ENCODE peak calls at places on chromosomes 6 and 20, in seven cellular contexts. Z is stimulated activated CD8-positive, alpha-beta memory T cell treated with anti-CD3 and anti-CD28 coated beads, Interleukin-12 subunit alpha, Interleukin-12 subunit beta, amount 100 ng/mL, for 4 hours; W is right cardiac atrium; Y is hepatocyte; N is AG04450; M is stimulated activated CD4-positive, alpha-beta T cell treated with anti-CD3 and anti-CD28 coated beads, Interleukin-1b, Interleukin-23, amount 100 ng/mL, for 48 hours; H is heart right ventricle. B is an unnamed sample.

GRCh38 chr20:36447101-36447500 is 94.2 kb upstream of the MYL9 start:
- DNase-seq in Z (no peak), W (no peak), Y (peak), H (no peak), N (no peak), M (no peak), B (no peak)

GRCh38 chr6:150006961-150007464 is 18.3 kb downstream of the RAET1L start:
- DNase-seq in H (no peak), N (no peak), W (no peak), Z (no peak), M (peak), Y (peak), B (no peak)

GRCh38 chr20:48673485-48673884 is 154.3 kb downstream of the PREX1 start:
- DNase-seq in W (no peak), Y (no peak), H (no peak), M (no peak), N (no peak), Z (no peak), B (no peak)

GRCh38 chr6:40953486-40953885 is 85.5 kb downstream of the UNC5CL start:
- DNase-seq in N (no peak), Z (no peak), Y (no peak), H (no peak), W (no peak), M (no peak), B (no peak)

GRCh38 chr20:36786663-36787062 is 13.1 kb upstream of the DSN1 start:
- DNase-seq in H (no peak), N (no peak), Z (no peak), W (no peak), Y (no peak), M (no peak), B (no peak)

GRCh38 chr6:112330071-112330876 is 16.9 kb upstream of the RFPL4B start:
- DNase-seq in W (no peak), N (no peak), Z (no peak), M (no peak), Y (no peak), H (no peak), B (no peak)

GRCh38 chr20:23298926-23299672 is 51.5 kb upstream of the NXT1 start:
- DNase-seq in H (no peak), Y (no peak), W (no peak), N (no peak), Z (no peak), M (no peak), B (no peak)

GRCh38 chr6:63964347-63964746 is 328.7 kb downstream of the PHF3 start:
- DNase-seq in M (no peak), Y (no peak), H (no peak), Z (no peak), N (no peak), W (no peak), B (no peak)

GRCh38 chr20:39853664-39854063 is 835.4 kb downstream of the MAFB start:
- DNase-seq in W (no peak), N (peak), Y (no peak), M (no peak), H (no peak), Z (no peak), B (peak)

GRCh38 chr6:106134906-106135634 is 48.9 kb downstream of the PRDM1 start:
- DNase-seq in H (no peak), Y (peak), W (no peak), Z (no peak), M (peak), N (no peak), B (no peak)

GRCh38 chr6:40996591-40997247 is 42.3 kb downstream of the UNC5CL start:
- DNase-seq in H (no peak), W (no peak), N (no peak), M (no peak), Z (no peak), Y (peak), B (no peak)

GRCh38 chr6:113169484-113169883 is 687.7 kb upstream of the MARCKS start:
- DNase-seq in N (no peak), W (no peak), M (no peak), Z (no peak), Y (no peak), H (no peak), B (no peak)

GRCh38 chr6:35663447-35664235 is 25.1 kb downstream of the FKBP5 start:
- DNase-seq in H (no peak), Y (no peak), M (no peak), W (no peak), Z (no peak), N (peak), B (peak)